ENCODE peak calls at places on chromosomes 16 and 17, in four cellular contexts. M is cardiac muscle cell, H is neural progenitor cell, W is bronchial epithelial cell. S is an unnamed sample.

GRCh38 chr16:53614346-53614745 is 89.3 kb downstream of the RPGRIP1L start:
- DNase-seq in M (no peak), W (peak; percentile 3), H (no peak), S (no peak)

GRCh38 chr17:17900615-17901520 is 64.1 kb upstream of the SREBF1 start:
- DNase-seq in M (no peak), H (no peak), W (peak; percentile 74), S (no peak)

GRCh38 chr16:67660564-67661028 is at the start of gene PARD6A:
- DNase-seq in M (peak; percentile 92), W (peak; percentile 78), H (peak; percentile 100), S (peak; percentile 97)

GRCh38 chr16:50209548-50210265 is 56.6 kb downstream of the TENT4B start:
- DNase-seq in M (peak; percentile 25), H (peak; percentile 54), W (no peak), S (no peak)

GRCh38 chr16:4206680-4207079 is 35.2 kb downstream of the SRL start:
- DNase-seq in M (no peak), H (no peak), W (no peak), S (no peak)

GRCh38 chr16:86585821-86586611 is 7.7 kb downstream of the FOXL1 start:
- DNase-seq in H (no peak), W (peak; percentile 80), M (no peak), S (no peak)

GRCh38 chr16:3171181-3171854 is 16.7 kb upstream of the OR1F1 start:
- DNase-seq in M (no peak), W (peak; percentile 33), H (peak; percentile 47), S (no peak)

GRCh38 chr17:15917439-15918027 is 27.4 kb upstream of the ADORA2B start:
- DNase-seq in M (no peak), H (no peak), W (no peak), S (no peak)

GRCh38 chr16:77297996-77298637 is 98.9 kb downstream of the SYCE1L start:
- DNase-seq in W (peak; percentile 28), M (no peak), H (no peak), S (no peak)

GRCh38 chr17:63697341-63698286 is 2.3 kb downstream of the LIMD2 start:
- DNase-seq in W (peak; percentile 35), M (no peak), H (peak; percentile 28), S (peak; percentile 62)

GRCh38 chr16:65280988-65281530 is 159.2 kb upstream of the CDH11 start:
- DNase-seq in M (no peak), H (peak; percentile 71), W (no peak), S (no peak)

DNA sequence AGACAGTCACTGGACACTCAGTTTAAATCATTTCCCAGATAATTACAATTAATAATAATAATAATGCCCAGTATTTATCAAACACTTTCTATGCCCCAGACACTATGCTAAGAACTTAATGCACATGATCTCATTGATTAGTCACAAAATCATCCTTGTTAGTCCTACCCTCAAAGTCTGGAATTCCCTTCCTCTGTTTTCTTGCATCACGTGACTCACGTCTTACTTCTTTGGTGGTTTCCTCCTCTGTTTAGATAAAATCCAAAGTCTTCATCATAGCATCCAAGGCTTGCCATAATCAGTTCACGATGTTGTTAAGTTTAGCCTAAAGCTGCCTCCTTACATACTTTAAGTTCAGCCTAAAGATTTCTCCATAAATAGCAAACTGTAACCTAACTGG is 471.9 kb downstream of the PMP22 start:
- DNase-seq in W (peak; percentile 91), H (no peak), M (no peak), S (no peak)
- H3K4me3 ChIP-seq in W (no peak overlapping the region), H (no peak overlapping the region), M (no peak overlapping the region), S (no peak overlapping the region)

GRCh38 chr16:16150878-16151152 is 72.5 kb downstream of the ABCC6 start:
- DNase-seq in M (no peak), H (no peak), W (no peak), S (no peak)
- H3K4me3 ChIP-seq in M (no peak overlapping the region), H (no peak overlapping the region), W (no peak overlapping the region), S (no peak overlapping the region)

DNA sequence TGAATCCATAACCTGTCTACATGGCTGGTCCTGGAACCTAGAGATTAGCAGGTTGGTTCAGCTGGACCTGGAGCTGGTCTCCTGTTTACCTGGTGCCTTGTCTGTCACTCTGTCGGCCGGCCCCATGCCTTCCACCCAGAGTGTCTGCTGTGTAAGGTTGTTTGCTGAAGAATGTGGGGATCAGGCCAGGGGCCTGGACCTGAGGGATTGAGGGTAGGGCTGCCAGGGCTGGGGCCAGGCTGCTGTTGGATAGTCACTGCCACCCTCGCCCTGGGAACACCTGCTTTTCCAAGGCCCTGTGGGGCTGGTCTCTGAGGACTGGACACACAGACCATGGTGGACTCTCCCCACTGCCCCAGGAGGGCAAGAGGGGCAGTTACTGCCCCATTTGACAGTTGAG is 1.4 kb downstream of the NHERF2 start:
- DNase-seq in H (no peak), M (no peak), W (no peak), S (no peak)
- H3K4me3 ChIP-seq in H (no peak overlapping the region), M (no peak overlapping the region), W (no peak overlapping the region), S (no peak overlapping the region)

GRCh38 chr16:55562936-55563335 is 3.5 kb upstream of the CAPNS2 start:
- DNase-seq in W (peak; percentile 68), M (no peak), H (no peak), S (no peak)
- H3K4me3 ChIP-seq in W (no peak overlapping the region), M (no peak overlapping the region), H (no peak overlapping the region), S (no peak overlapping the region)

GRCh38 chr17:73089322-73089721 is 3.2 kb downstream of the SLC39A11 start:
- DNase-seq in H (no peak), W (no peak), M (no peak), S (no peak)
- H3K4me3 ChIP-seq in H (no peak overlapping the region), W (no peak overlapping the region), M (no peak overlapping the region), S (no peak overlapping the region)

S was measured in Jurkat, Clone E6-1.